ENCODE peak calls at places on chromosomes 1 and 21, in six cellular contexts. R is A549, M is HepG2, Z is GM12878, J is upper lobe of left lung, A is K562. W is an unnamed sample.

GRCh38 chr21:28537371-28538079 is 455.2 kb downstream of the LTN1 start:
- ATAC-seq in A (no peak), Z (no peak), J (no peak), M (no peak), R (no peak), W (no peak)

GRCh38 chr1:230270940-230271325 is 155.2 kb downstream of the PGBD5 start:
- ATAC-seq in R (no peak), Z (peak), A (no peak), M (no peak), J (no peak), W (peak)

GRCh38 chr1:205986291-205986690 is 16.9 kb downstream of the RAB7B start:
- ATAC-seq in J (no peak), M (no peak), Z (no peak), R (no peak), A (no peak), W (no peak)

GRCh38 chr1:67759692-67760029 is 73.6 kb downstream of the GNG12 start:
- ATAC-seq in J (no peak), Z (peak), R (no peak), M (no peak), A (peak), W (no peak)

GRCh38 chr1:26210471-26210870 is 20.1 kb downstream of the CATSPER4 start:
- ATAC-seq in J (no peak), M (no peak), R (no peak), Z (no peak), A (peak), W (no peak)

GRCh38 chr1:116754203-116754977 is at the start of gene CD2:
- ATAC-seq in R (no peak), M (no peak), Z (no peak), J (no peak), A (no peak), W (no peak)

GRCh38 chr1:206435450-206435849 is 34.8 kb upstream of the IKBKE start:
- ATAC-seq in A (no peak), M (no peak), Z (peak), J (no peak), R (no peak), W (no peak)

GRCh38 chr1:227300682-227301081 is 17.6 kb downstream of the CDC42BPA start:
- ATAC-seq in J (no peak), Z (no peak), R (no peak), A (peak), M (no peak), W (no peak)

GRCh38 chr1:9849691-9850441 is 26.1 kb upstream of the CLSTN1 start:
- ATAC-seq in Z (peak), A (peak), R (no peak), M (no peak), J (no peak), W (no peak)

GRCh38 chr1:166730299-166730888 is 108.9 kb upstream of the POGK start:
- ATAC-seq in J (peak), R (no peak), A (peak), M (no peak), Z (peak), W (no peak)

GRCh38 chr1:154578058-154578418 is 10.5 kb downstream of the CHRNB2 start:
- ATAC-seq in R (no peak), M (no peak), A (no peak), J (no peak), Z (no peak), W (peak)

GRCh38 chr1:182671779-182672486 is 12.5 kb downstream of the RGS8 start:
- ATAC-seq in Z (peak), A (no peak), J (no peak), R (peak), M (no peak), W (peak)

GRCh38 chr1:31423418-31423947 is 10.5 kb downstream of the SERINC2 start:
- ATAC-seq in Z (peak), J (no peak), R (no peak), A (no peak), M (no peak), W (no peak)

GRCh38 chr1:111571987-111572386 is 47.6 kb upstream of the RAP1A start:
- ATAC-seq in M (no peak), Z (no peak), A (no peak), J (no peak), R (no peak), W (no peak)

GRCh38 chr21:41593051-41593783 is 85.3 kb upstream of the TMPRSS2 start:
- ATAC-seq in J (peak), Z (no peak), R (no peak), A (no peak), M (no peak), W (no peak)

GRCh38 chr1:218986816-218987215 is 186.9 kb upstream of the LYPLAL1 start:
- ATAC-seq in R (no peak), M (no peak), Z (no peak), A (no peak), J (no peak), W (no peak)

GRCh38 chr1:50858761-50859160 is 101.3 kb downstream of the FAF1 start:
- ATAC-seq in R (no peak), M (no peak), Z (no peak), J (no peak), A (no peak), W (no peak)

GRCh38 chr1:247291835-247292561 is 36.1 kb downstream of the VN1R5 start:
- ATAC-seq in R (no peak), Z (no peak), A (peak), M (peak), J (peak), W (no peak)

GRCh38 chr1:101237229-101237837 is 514 bp downstream of the S1PR1 start:
- ATAC-seq in R (no peak), Z (peak), J (no peak), M (no peak), A (no peak), W (no peak)

GRCh38 chr1:164141717-164142268 is 417.2 kb upstream of the PBX1 start:
- ATAC-seq in R (no peak), Z (no peak), M (no peak), J (no peak), A (no peak), W (no peak)

GRCh38 chr1:211335507-211336157 is 9.0 kb downstream of the TRAF5 start:
- ATAC-seq in A (no peak), R (no peak), Z (peak), J (no peak), M (no peak), W (no peak)

GRCh38 chr1:6037338-6037762 is 8.3 kb upstream of the KCNAB2 start:
- ATAC-seq in J (no peak), Z (peak), A (no peak), R (no peak), M (no peak), W (no peak)

GRCh38 chr21:46393941-46394818 is 64.5 kb upstream of the DIP2A start:
- ATAC-seq in R (no peak), J (no peak), M (peak), A (no peak), Z (no peak), W (no peak)

GRCh38 chr1:62530516-62531154 is 66.7 kb upstream of the ANGPTL3 start:
- ATAC-seq in J (no peak), R (peak), M (peak), Z (no peak), A (peak), W (no peak)

GRCh38 chr21:24032709-24033232 is 1574.5 kb downstream of the MRPL39 start:
- ATAC-seq in A (no peak), R (no peak), J (no peak), M (no peak), Z (no peak), W (no peak)

GRCh38 chr1:3372317-3372716 is 82.1 kb upstream of the ARHGEF16 start:
- ATAC-seq in J (no peak), R (no peak), A (no peak), Z (no peak), M (no peak), W (no peak)

GRCh38 chr1:116832932-116833578 is 76.7 kb upstream of the PTGFRN start:
- ATAC-seq in J (no peak), M (no peak), A (peak), Z (peak), R (no peak), W (no peak)

GRCh38 chr1:32538887-32539583 is at the start of gene ZBTB8A:
- ATAC-seq in J (peak), A (no peak), Z (peak), R (peak), M (peak), W (peak)

GRCh38 chr1:26020390-26020789 is 1.2 kb upstream of the EXTL1 start:
- ATAC-seq in Z (no peak), R (no peak), A (no peak), M (no peak), J (no peak), W (no peak)

GRCh38 chr1:116123837-116124533 is 12.8 kb downstream of the MAB21L3 start:
- ATAC-seq in A (no peak), J (no peak), Z (no peak), R (no peak), M (no peak), W (no peak)

GRCh38 chr1:157357111-157357510 is 195.2 kb downstream of the FCRL5 start:
- ATAC-seq in M (no peak), Z (no peak), J (no peak), R (no peak), A (peak), W (no peak)

GRCh38 chr1:27021347-27022031 is 8.8 kb upstream of the TENT5B start:
- ATAC-seq in Z (no peak), R (no peak), M (no peak), A (peak), J (no peak), W (no peak)

GRCh38 chr1:114832057-114832456 is 22.6 kb upstream of the SYCP1 start:
- ATAC-seq in A (no peak), R (no peak), Z (no peak), M (no peak), J (no peak), W (no peak)

GRCh38 chr1:186655877-186656276 is 24.3 kb downstream of the PTGS2 start:
- ATAC-seq in J (peak), R (no peak), A (no peak), M (no peak), Z (no peak), W (no peak)

GRCh38 chr1:151510957-151511635 is at the start of gene CGN:
- ATAC-seq in J (peak), R (peak), M (peak), Z (peak), A (peak), W (peak)
- TF ChIP-seq EP300 in J (no peak), R (no peak), M (no peak), Z (no peak), A (no peak), W (no peak)

DNA sequence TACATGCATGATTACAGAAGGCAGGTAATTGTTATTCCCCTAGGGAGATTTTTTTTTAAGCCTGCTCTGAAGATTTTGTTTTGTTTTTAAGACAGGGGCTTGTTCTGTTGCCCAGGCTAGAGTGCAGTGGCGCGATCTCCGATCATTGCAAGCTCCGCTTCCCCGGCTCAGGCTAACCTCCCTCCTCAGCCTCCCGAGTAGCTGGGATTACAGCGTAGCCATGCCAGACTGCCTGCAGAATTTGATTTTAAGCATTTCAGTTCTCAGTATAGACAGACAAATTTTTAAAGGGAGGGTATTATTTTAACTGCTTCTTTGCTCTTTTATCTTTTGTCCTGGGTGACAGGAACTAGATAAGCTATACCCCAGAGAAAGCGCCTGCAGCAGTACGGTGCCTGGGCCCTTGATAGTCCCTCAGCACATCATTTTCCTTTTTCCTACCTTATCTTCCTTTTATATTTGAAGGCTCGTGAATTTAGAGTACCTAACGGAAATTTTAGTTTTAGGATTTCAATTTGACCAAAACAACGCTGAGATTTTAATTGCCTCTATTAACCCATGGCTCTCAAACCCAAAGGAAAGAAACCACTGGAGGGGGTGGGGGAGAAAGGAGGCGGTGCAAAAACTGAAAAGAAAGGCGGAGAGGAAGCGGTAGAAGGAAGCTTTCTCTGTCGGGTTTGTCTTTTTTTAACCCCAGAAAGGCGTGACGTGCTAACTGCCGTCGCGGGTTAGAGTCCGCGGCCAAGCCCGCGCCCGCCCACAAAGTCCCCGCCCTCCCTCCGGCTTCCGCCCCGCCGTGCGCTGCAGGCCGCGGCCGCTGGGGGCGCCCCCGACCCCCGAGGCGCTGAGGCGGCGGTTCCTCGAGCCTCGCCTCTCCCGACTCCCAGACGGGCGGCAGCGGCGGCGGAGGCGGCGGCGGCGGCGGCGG is at the start of gene EEIG2:
- ATAC-seq in R (peak), A (peak), Z (peak), J (peak), M (peak), W (peak)
- TF ChIP-seq EP300 in R (no peak), A (peak), Z (no peak), J (no peak), M (no peak), W (no peak)

GRCh38 chr1:37574834-37575479 is 18.2 kb downstream of the DNALI1 start:
- ATAC-seq in M (no peak), Z (peak), A (no peak), J (no peak), R (no peak), W (no peak)
- TF ChIP-seq EP300 in M (no peak), Z (no peak), A (no peak), J (no peak), R (no peak), W (no peak)

GRCh38 chr1:63893976-63894375 is 120.2 kb downstream of the ROR1 start:
- ATAC-seq in J (no peak), A (no peak), R (no peak), M (no peak), Z (no peak), W (no peak)

GRCh38 chr1:63890468-63890867 is 116.7 kb downstream of the ROR1 start:
- ATAC-seq in A (no peak), J (no peak), M (no peak), Z (no peak), R (no peak), W (no peak)

GRCh38 chr1:63891211-63891610 is 117.4 kb downstream of the ROR1 start:
- ATAC-seq in R (no peak), J (no peak), Z (peak), M (no peak), A (no peak), W (no peak)

GRCh38 chr1:63894627-63895256 is 120.9 kb downstream of the ROR1 start:
- ATAC-seq in A (no peak), Z (no peak), M (no peak), J (no peak), R (no peak), W (no peak)

DNA sequence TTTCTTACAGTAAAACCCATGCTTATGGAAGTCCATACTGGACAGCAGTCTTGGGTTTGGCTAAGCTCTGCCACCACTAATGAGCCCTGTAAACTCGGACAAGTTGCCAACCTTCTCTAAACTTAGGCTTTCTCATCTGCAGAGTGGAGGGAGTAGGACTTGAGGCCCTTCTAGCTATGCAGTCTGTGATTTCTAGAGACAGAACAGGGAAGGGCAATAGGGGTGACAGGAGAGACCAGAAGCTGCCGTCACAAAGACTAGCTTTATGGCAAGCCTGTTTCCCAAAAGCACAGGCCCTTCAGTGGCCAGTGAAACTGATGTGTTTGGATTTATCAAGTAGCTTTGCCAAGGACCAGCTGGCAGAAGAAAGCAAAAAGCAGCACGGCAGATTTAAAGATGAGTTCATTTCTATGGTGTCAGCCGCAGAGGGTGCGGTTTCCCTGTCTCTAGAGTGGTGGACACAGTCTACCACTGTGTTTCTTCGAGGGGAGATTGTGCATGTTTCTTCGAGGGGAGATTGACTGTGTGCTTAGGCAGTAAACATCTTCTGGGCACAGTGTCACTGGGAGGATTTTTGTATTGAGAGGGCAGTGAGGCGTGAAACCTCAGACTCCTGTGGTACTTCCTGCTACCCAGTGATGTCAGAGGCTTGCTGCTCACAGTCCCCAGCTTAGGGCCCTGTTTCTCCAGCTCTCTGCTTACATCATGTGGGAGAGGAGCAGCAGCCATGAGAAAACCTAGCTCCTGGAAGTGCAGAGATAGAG is 119.0 kb downstream of the ROR1 start:
- ATAC-seq in Z (peak), A (no peak), M (no peak), R (peak), J (peak), W (peak)
- TF ChIP-seq EP300 in Z (peak), A (no peak), M (no peak), R (no peak), J (no peak), W (no peak)

DNA sequence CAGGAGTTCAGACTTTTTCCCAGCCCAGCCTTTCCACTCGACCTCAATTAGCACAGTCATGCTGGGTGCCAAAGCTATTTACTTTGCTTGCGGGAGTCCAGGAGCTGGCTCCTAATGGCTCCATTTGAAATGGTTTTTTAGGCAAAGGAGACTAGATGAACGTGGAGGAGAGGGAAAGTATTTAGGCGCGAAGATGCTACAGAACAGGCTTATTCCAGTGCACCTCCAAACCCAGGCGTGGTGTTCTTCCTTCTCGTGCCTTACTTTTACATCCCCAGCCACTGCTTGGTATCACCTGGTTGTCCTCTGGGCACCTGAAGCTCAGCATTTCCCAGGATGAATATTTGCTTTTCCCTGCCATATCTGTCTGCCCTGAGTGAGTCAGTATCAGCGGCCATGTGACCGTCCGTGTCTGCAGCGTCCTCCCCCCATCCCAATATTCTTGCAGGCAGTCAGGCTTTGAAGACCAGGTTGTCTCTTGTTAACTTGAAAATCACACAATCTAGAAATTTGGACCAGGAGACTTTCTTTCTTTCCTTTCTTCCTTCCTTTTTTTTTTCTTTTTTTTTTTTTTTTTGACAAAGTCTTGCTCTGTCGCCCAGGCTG is 198.5 kb downstream of the DYRK1A start:
- ATAC-seq in R (peak), M (peak), A (peak), J (no peak), Z (no peak), W (no peak)
- TF ChIP-seq EP300 in R (no peak), M (no peak), A (no peak), J (no peak), Z (no peak), W (no peak)

GRCh38 chr21:42731264-42732032 is 78.0 kb downstream of the PDE9A start:
- ATAC-seq in M (no peak), R (no peak), Z (no peak), J (peak), A (no peak), W (no peak)
- TF ChIP-seq EP300 in M (no peak), R (no peak), Z (no peak), J (no peak), A (no peak), W (no peak)

DNA sequence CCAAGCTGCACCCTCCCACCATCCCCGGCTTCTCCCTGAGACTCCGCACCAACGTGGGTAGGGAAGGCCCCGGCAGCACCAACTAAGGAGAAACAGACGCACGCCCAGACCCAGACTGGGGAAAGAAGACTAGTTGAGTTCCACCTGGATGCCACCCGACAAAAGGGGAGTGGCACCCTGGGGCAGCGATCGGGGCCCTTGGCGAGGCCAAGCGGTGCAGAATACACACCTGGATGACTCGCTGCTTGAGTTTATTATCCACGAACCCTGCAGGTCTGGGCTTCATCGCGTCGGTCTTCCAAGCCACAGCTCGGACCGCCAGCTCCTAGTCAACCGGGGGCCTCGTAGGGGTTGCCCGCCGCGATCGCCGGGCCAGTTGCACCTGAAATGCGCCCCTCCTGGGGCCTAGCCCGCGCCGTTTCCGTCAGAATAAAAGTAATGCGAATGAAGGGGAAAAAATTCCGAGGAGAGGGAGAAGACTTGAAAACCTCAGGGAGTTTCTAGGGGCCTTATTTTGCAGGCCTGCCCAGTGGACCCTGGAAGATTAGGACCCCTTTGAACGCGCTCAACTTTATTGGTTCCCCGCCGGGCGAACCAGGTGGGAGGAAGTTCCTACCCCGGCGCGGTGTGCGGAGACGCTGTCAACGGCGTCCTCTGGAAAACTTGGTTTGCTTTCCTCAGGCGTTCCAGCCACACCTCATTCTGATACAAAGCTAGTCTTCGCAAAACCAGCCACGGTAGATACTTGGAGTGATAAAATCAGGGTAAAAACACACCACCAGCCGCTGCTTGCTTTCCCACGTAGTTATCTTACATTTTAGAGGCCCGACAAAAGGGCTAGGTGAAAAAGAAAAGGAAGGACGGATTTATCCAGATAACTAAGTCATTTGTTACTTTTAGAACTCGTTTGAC is at the start of gene NVL:
- ATAC-seq in R (peak), A (peak), Z (peak), M (peak), J (peak), W (peak)
- TF ChIP-seq EP300 in R (no peak), A (peak), Z (no peak), M (peak), J (no peak), W (peak)

W was measured in gastroesophageal sphincter.